ENCODE peak calls at places on chromosomes 4 and X, in six cellular contexts. D is stimulated activated CD4-positive, alpha-beta T cell treated with anti-CD3 and anti-CD28 coated beads, Interleukin-1b, Interleukin-23, amount 100 ng/mL, for 4 hours; E is GM13976; Y is activated CD4-positive, alpha-beta T cell treated with anti-CD3 and anti-CD28 coated beads for 48 hours; T is HFF-Myc; W is COR-L47. B is an unnamed sample.
A peak's percentile ranks its signal among the peaks of the same experiment; 100 is the strongest.

GRCh38 chr4:95219109-95219508 is 329.7 kb downstream of the UNC5C start:
- DNase-seq in D (no peak), E (no peak), Y (no peak), T (no peak), W (no peak), B (no peak)

GRCh38 chr4:5955856-5956255 is 62.4 kb downstream of the C4orf50 start:
- DNase-seq in D (no peak), E (no peak), Y (no peak), T (no peak), W (no peak), B (no peak)

GRCh38 chr4:170089743-170090666 is at the start of gene AADAT:
- DNase-seq in D (no peak), E (peak; percentile 72), Y (peak; percentile 35), T (peak; percentile 33), W (peak; percentile 79), B (peak; percentile 15)

GRCh38 chr4:72319596-72319995 is 249.4 kb downstream of the ADAMTS3 start:
- DNase-seq in D (no peak), E (no peak), Y (no peak), T (no peak), W (no peak), B (no peak)

GRCh38 chrX:18415386-18415785 is 10.0 kb upstream of the CDKL5 start:
- DNase-seq in D (no peak), E (no peak), Y (no peak), T (no peak), W (no peak), B (no peak)

GRCh38 chr4:86398187-86398586 is 38.3 kb upstream of the MAPK10 start:
- DNase-seq in D (no peak), E (peak; percentile 23), Y (no peak), T (no peak), W (no peak), B (no peak)

GRCh38 chr4:89275587-89275986 is 32.0 kb downstream of the GPRIN3 start:
- DNase-seq in D (no peak), E (no peak), Y (no peak), T (no peak), W (no peak), B (no peak)

GRCh38 chrX:41105005-41105404 is 19.8 kb downstream of the USP9X start:
- DNase-seq in D (no peak), E (no peak), Y (no peak), T (no peak), W (no peak), B (no peak)

GRCh38 chr4:138190452-138190858 is 51.7 kb downstream of the SLC7A11 start:
- DNase-seq in D (no peak), E (peak; percentile 38), Y (no peak), T (no peak), W (no peak), B (peak; percentile 52)

GRCh38 chr4:20266215-20267082 is 14.7 kb downstream of the SLIT2 start:
- DNase-seq in D (no peak), E (no peak), Y (no peak), T (no peak), W (no peak), B (no peak)

GRCh38 chr4:28357985-28358384 is 1497.3 kb downstream of the STIM2 start:
- DNase-seq in D (no peak), E (no peak), Y (no peak), T (no peak), W (peak; percentile 37), B (no peak)

GRCh38 chr4:1748465-1748995 is 27.2 kb downstream of the TACC3 start:
- DNase-seq in D (peak; percentile 78), E (peak; percentile 95), Y (peak; percentile 92), T (peak; percentile 21), W (peak; percentile 74), B (peak; percentile 89)

GRCh38 chrX:111460612-111461011 is 48.6 kb upstream of the DCX start:
- DNase-seq in D (no peak), E (no peak), Y (no peak), T (no peak), W (no peak), B (no peak)

GRCh38 chr4:145011636-145012035 is 86.4 kb downstream of the ANAPC10 start:
- DNase-seq in D (no peak), E (no peak), Y (no peak), T (no peak), W (no peak), B (no peak)

GRCh38 chrX:42704454-42704853 is 73.5 kb downstream of the PPP1R2C start:
- DNase-seq in D (no peak), E (no peak), Y (no peak), T (peak; percentile 12), W (no peak), B (no peak)

GRCh38 chr4:38621004-38621684 is 42.9 kb upstream of the KLF3 start:
- DNase-seq in D (no peak), E (no peak), Y (no peak), T (no peak), W (no peak), B (no peak)

GRCh38 chr4:82560853-82561744 is 689 bp downstream of the TMEM150C start:
- DNase-seq in D (peak; percentile 2), E (peak; percentile 37), Y (peak; percentile 5), T (no peak), W (no peak), B (peak; percentile 8)

GRCh38 chr4:131499139-131499873 is 1649.8 kb upstream of the PCDH10 start:
- DNase-seq in D (no peak), E (no peak), Y (no peak), T (peak; percentile 2), W (no peak), B (no peak)

GRCh38 chr4:53633608-53634007 is 42.3 kb upstream of the LNX1 start:
- DNase-seq in D (no peak), E (no peak), Y (no peak), T (no peak), W (no peak), B (no peak)

GRCh38 chrX:112819013-112819635 is 21.5 kb downstream of the AMOT start:
- DNase-seq in D (no peak), E (no peak), Y (no peak), T (no peak), W (no peak), B (no peak)

GRCh38 chr4:3851211-3851610 is 85.0 kb downstream of the ADRA2C start:
- DNase-seq in D (no peak), E (no peak), Y (no peak), T (peak; percentile 14), W (peak; percentile 38), B (no peak)

GRCh38 chr4:69617083-69617694 is 22.3 kb downstream of the UGT2A2 start:
- DNase-seq in D (no peak), E (no peak), Y (no peak), T (no peak), W (peak; percentile 48), B (no peak)

GRCh38 chrX:23908219-23909003 is 605 bp downstream of the CXorf58 start:
- DNase-seq in D (no peak), E (no peak), Y (peak; percentile 15), T (no peak), W (no peak), B (peak; percentile 14)

GRCh38 chr4:4412661-4413372 is 25.9 kb downstream of the NSG1 start:
- DNase-seq in D (no peak), E (no peak), Y (no peak), T (no peak), W (no peak), B (no peak)

GRCh38 chrX:15350329-15350996 is 15.1 kb upstream of the PIGA start:
- DNase-seq in D (no peak), E (no peak), Y (no peak), T (no peak), W (no peak), B (peak; percentile 2)

GRCh38 chr4:144820115-144820514 is 174.2 kb downstream of the HHIP start:
- DNase-seq in D (no peak), E (no peak), Y (no peak), T (peak; percentile 12), W (no peak), B (no peak)

GRCh38 chr4:166252487-166253402 is 379.7 kb downstream of the TLL1 start:
- DNase-seq in D (no peak), E (no peak), Y (no peak), T (no peak), W (peak; percentile 18), B (no peak)

GRCh38 chrX:49956313-49956712 is 33.9 kb downstream of the CLCN5 start:
- DNase-seq in D (no peak), E (no peak), Y (no peak), T (no peak), W (no peak), B (no peak)

GRCh38 chr4:81621490-81621889 is 149.8 kb upstream of the RASGEF1B start:
- DNase-seq in D (no peak), E (no peak), Y (no peak), T (no peak), W (no peak), B (peak; percentile 31)

GRCh38 chr4:69742596-69742995 is 17.8 kb downstream of the SULT1B1 start:
- DNase-seq in D (no peak), E (no peak), Y (no peak), T (no peak), W (no peak), B (no peak)

GRCh38 chr4:148376151-148376550 is 66.1 kb downstream of the NR3C2 start:
- DNase-seq in D (no peak), E (no peak), Y (no peak), T (peak; percentile 2), W (peak; percentile 92), B (no peak)

GRCh38 chrX:85851418-85851817 is 195.9 kb downstream of the CHM start:
- DNase-seq in D (no peak), E (no peak), Y (peak; percentile 7), T (no peak), W (no peak), B (no peak)

GRCh38 chr4:135604531-135604930 is 1402.9 kb upstream of the PABPC4L start:
- DNase-seq in D (no peak), E (no peak), Y (no peak), T (no peak), W (no peak), B (no peak)

GRCh38 chr4:4618846-4619245 is 77.0 kb upstream of the STX18 start:
- DNase-seq in D (no peak), E (no peak), Y (no peak), T (no peak), W (no peak), B (no peak)

GRCh38 chr4:71814433-71814832 is 30.6 kb upstream of the GC start:
- DNase-seq in D (no peak), E (no peak), Y (no peak), T (no peak), W (no peak), B (no peak)

GRCh38 chrX:27767387-27767786 is 40.4 kb upstream of the MAGEB10 start:
- DNase-seq in D (no peak), E (no peak), Y (no peak), T (no peak), W (no peak), B (no peak)